ENCODE peak calls at places on chromosomes 11 and 22, in eight cellular contexts. E is GM23338, P is endothelial cell of umbilical vein, X is HepG2, T is H1, D is GM12878, L is HCT116, N is K562. Q is an unnamed sample.

GRCh38 chr11:73982595-73982989 is at the start of gene UCP2:
- DNase-seq in E (peak), P (no peak), X (no peak), T (no peak), D (no peak), L (no peak), N (peak), Q (no peak)

GRCh38 chr11:13140028-13140870 is 131.1 kb downstream of the RASSF10 start:
- DNase-seq in E (no peak), P (no peak), X (peak), T (no peak), D (peak), L (no peak), N (no peak), Q (no peak)

GRCh38 chr22:47334596-47334995 is 572.1 kb downstream of the TBC1D22A start:
- DNase-seq in E (no peak), P (no peak), X (no peak), T (no peak), D (no peak), L (no peak), N (no peak), Q (no peak)

GRCh38 chr11:3189886-3190583 is 24.9 kb upstream of the OSBPL5 start:
- DNase-seq in E (no peak), P (no peak), X (no peak), T (peak), D (no peak), L (no peak), N (no peak), Q (no peak)

GRCh38 chr11:120331301-120331966 is 4.8 kb upstream of the ARHGEF12 start:
- DNase-seq in E (no peak), P (no peak), X (no peak), T (no peak), D (no peak), L (no peak), N (no peak), Q (no peak)

GRCh38 chr11:36093548-36093947 is 149.7 kb downstream of the LDLRAD3 start:
- DNase-seq in E (no peak), P (no peak), X (no peak), T (no peak), D (no peak), L (no peak), N (no peak), Q (no peak)

GRCh38 chr11:68651208-68651984 is 32.9 kb upstream of the GAL start:
- DNase-seq in E (peak), P (no peak), X (no peak), T (no peak), D (no peak), L (no peak), N (no peak), Q (no peak)

GRCh38 chr11:117842131-117842941 is 17.8 kb upstream of the FXYD2 start:
- DNase-seq in E (no peak), P (no peak), X (no peak), T (peak), D (no peak), L (no peak), N (no peak), Q (no peak)

GRCh38 chr11:819129-819931 is 616 bp downstream of the PNPLA2 start:
- DNase-seq in E (peak), P (peak), X (peak), T (peak), D (no peak), L (no peak), N (peak), Q (no peak)

GRCh38 chr22:49737101-49737551 is 90.5 kb downstream of the BRD1 start:
- DNase-seq in E (no peak), P (no peak), X (no peak), T (no peak), D (no peak), L (no peak), N (no peak), Q (no peak)

GRCh38 chr11:843818-844692 is 1.4 kb downstream of the TSPAN4 start:
- DNase-seq in E (peak), P (peak), X (peak), T (peak), D (no peak), L (no peak), N (peak), Q (no peak)

GRCh38 chr11:62680825-62681240 is 2.0 kb upstream of the UBXN1 start:
- DNase-seq in E (peak), P (peak), X (peak), T (no peak), D (no peak), L (peak), N (peak), Q (peak)

GRCh38 chr11:96627379-96627778 is 237.6 kb downstream of the JRKL start:
- DNase-seq in E (no peak), P (no peak), X (no peak), T (no peak), D (no peak), L (no peak), N (no peak), Q (no peak)

GRCh38 chr11:35887737-35888136 is 56.1 kb upstream of the LDLRAD3 start:
- DNase-seq in E (no peak), P (no peak), X (no peak), T (no peak), D (no peak), L (no peak), N (no peak), Q (no peak)

GRCh38 chr11:20056109-20057054 is 103.9 kb downstream of the DBX1 start:
- DNase-seq in E (no peak), P (no peak), X (no peak), T (no peak), D (no peak), L (no peak), N (no peak), Q (no peak)

GRCh38 chr11:33195391-33196190 is 34.3 kb upstream of the CSTF3 start:
- DNase-seq in E (no peak), P (no peak), X (no peak), T (no peak), D (no peak), L (no peak), N (no peak), Q (no peak)

GRCh38 chr11:10410844-10411200 is 44.2 kb upstream of the AMPD3 start:
- DNase-seq in E (no peak), P (no peak), X (no peak), T (no peak), D (no peak), L (no peak), N (no peak), Q (no peak)

GRCh38 chr11:64007629-64008282 is 21.5 kb downstream of the OTUB1 start:
- DNase-seq in E (peak), P (peak), X (peak), T (peak), D (no peak), L (peak), N (peak), Q (no peak)

GRCh38 chr22:35552186-35552842 is 11.7 kb downstream of the RASD2 start:
- DNase-seq in E (peak), P (peak), X (peak), T (peak), D (no peak), L (peak), N (peak), Q (no peak)

GRCh38 chr11:27025957-27026356 is 14.7 kb upstream of the BBOX1 start:
- DNase-seq in E (no peak), P (no peak), X (no peak), T (no peak), D (no peak), L (no peak), N (no peak), Q (no peak)
- TF ChIP-seq EZH2 in E (no peak), P (no peak), X (no peak), T (no peak), D (no peak), L (no peak), N (no peak), Q (no peak)

GRCh38 chr22:29798801-29799200 is 31.6 kb downstream of the UQCR10 start:
- DNase-seq in E (no peak), P (no peak), X (no peak), T (no peak), D (no peak), L (no peak), N (no peak), Q (no peak)

GRCh38 chr22:29798318-29798717 is 31.1 kb downstream of the UQCR10 start:
- DNase-seq in E (no peak), P (no peak), X (no peak), T (no peak), D (peak), L (no peak), N (no peak), Q (no peak)

GRCh38 chr22:29797351-29797750 is 30.2 kb downstream of the UQCR10 start:
- DNase-seq in E (no peak), P (no peak), X (no peak), T (no peak), D (peak), L (no peak), N (no peak), Q (no peak)

GRCh38 chr22:29801153-29801552 is 34.0 kb downstream of the UQCR10 start:
- DNase-seq in E (peak), P (no peak), X (no peak), T (no peak), D (no peak), L (no peak), N (no peak), Q (no peak)

GRCh38 chr22:29799217-29799680 is 32.1 kb downstream of the UQCR10 start:
- DNase-seq in E (no peak), P (peak), X (peak), T (no peak), D (no peak), L (peak), N (peak), Q (no peak)
- TF ChIP-seq POLR2AphosphoS5 in E (no peak), P (peak), X (no peak), T (no peak), D (no peak), L (peak), N (peak), Q (no peak)

GRCh38 chr11:76205252-76206076 is 838 bp downstream of the WNT11 start:
- DNase-seq in E (no peak), P (no peak), X (no peak), T (no peak), D (no peak), L (no peak), N (no peak), Q (peak)
- TF ChIP-seq EZH2 in E (peak), P (no peak), X (no peak), T (no peak), D (no peak), L (no peak), N (no peak), Q (no peak)

GRCh38 chr22:46088541-46089311 is 61.6 kb upstream of the PPARA start:
- DNase-seq in E (no peak), P (peak), X (no peak), T (no peak), D (no peak), L (no peak), N (no peak), Q (no peak)
- TF ChIP-seq POLR2AphosphoS5 in E (no peak), P (peak), X (no peak), T (no peak), D (no peak), L (no peak), N (no peak), Q (no peak)

Q was measured in SK-N-MC.